ENCODE peak calls at places on chromosome 14, in four cellular contexts. T is astrocyte of the spinal cord, U is brain microvascular endothelial cell, E is fibroblast of pulmonary artery. K is an unnamed sample.

GRCh38 chr14:45085004-45085403 is 1.1 kb downstream of the PRPF39 start:
- DNase-seq in U (no peak), E (peak), T (peak), K (no peak)

GRCh38 chr14:69643430-69644200 is 32.2 kb downstream of the SUSD6 start:
- DNase-seq in U (peak), E (peak), T (peak), K (no peak)

GRCh38 chr14:94455928-94456327 is 3.3 kb upstream of the SERPINA11 start:
- DNase-seq in U (no peak), T (no peak), E (no peak), K (no peak)

GRCh38 chr14:86540636-86541247 is 1010.8 kb downstream of the FLRT2 start:
- DNase-seq in U (no peak), E (no peak), T (no peak), K (no peak)

GRCh38 chr14:65993103-65993502 is 493.1 kb upstream of the CCDC196 start:
- DNase-seq in T (no peak), U (no peak), E (no peak), K (no peak)

GRCh38 chr14:105419305-105420091 is at the start of gene MTA1:
- DNase-seq in T (no peak), E (no peak), U (no peak), K (no peak)

GRCh38 chr14:95514131-95515079 is 2.0 kb downstream of the SYNE3 start:
- DNase-seq in T (no peak), E (no peak), U (no peak), K (no peak)

GRCh38 chr14:79136437-79137430 is 966.6 kb downstream of the NRXN3 start:
- DNase-seq in T (peak), U (no peak), E (no peak), K (no peak)

GRCh38 chr14:22900088-22900799 is 17.2 kb downstream of the REM2 start:
- DNase-seq in T (peak), U (peak), E (peak), K (no peak)

GRCh38 chr14:95174184-95174804 is 17.0 kb upstream of the DICER1 start:
- DNase-seq in E (peak), U (no peak), T (peak), K (no peak)

GRCh38 chr14:71355324-71356201 is 448.3 kb downstream of the PCNX1 start:
- DNase-seq in U (no peak), E (peak), T (peak), K (peak)

DNA sequence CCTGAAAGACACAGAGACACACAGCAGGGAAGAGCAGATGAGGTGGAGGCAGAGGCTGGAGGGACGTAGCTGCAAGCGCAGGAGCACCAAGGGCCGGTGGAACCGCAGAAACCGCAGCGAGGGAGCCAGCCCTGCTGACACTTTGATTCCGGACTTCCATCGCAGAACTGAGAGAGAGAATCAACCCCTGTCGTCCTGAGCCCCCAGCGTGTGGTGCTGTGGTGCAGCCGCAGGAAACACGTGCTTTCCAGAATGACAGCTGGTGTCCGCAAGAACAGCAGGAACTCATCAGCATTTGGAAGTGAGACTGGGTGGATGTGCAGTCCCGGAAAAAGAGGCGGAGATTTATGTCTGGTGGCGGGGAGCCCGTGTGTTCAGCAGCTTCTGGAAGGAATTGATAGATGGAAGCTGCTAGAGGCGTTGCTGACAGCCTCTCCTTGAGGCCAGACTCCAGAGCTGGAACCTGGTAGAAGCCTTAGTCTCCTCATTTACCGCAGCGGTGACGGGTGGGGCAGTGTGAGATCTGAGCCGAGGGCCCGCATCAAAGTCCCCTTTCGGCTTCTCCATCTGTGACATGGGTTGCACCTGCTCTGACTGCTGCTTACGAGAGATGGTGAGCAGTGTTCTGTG is 21.9 kb upstream of the KLC1 start:
- DNase-seq in E (peak), T (peak), U (peak), K (peak)
- TF ChIP-seq CTCF in E (peak), T (peak), U (peak), K (peak)

DNA sequence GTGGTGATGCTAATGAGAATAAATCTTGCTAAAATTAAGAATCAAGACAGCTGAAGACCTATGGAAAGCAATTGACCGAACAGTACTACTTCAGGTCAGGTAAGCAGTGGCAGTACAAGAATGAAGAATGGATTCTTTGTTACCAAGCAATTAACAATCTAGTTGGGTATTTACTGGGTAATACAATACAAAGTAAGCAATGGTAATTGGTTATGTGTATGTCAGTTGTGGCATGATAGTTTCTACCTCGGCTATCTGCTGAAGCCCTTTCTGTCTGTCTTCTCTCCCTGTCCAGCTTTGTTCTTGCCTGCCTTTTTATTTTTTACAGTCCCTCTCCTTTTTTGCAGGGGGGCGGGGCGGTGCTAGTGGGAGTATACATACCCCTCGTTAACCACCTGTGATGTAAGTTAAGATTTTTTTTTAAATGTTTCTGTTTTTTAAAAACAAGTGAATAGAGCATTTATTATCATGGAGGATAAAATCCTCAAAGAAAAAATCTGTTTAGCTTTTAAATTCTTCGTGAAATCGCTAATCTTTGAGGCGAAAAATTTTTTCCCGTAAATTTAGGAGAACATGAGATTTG is 75.9 kb downstream of the RCOR1 start:
- DNase-seq in T (no peak), U (no peak), E (no peak), K (no peak)
- H3K4me3 ChIP-seq in T (no peak), U (no peak), E (no peak), K (no peak)

GRCh38 chr14:92880851-92881250 is 42.1 kb upstream of the CHGA start:
- DNase-seq in T (peak), E (peak), U (peak), K (no peak)
- TF ChIP-seq CTCF in T (peak), E (peak), U (peak), K (no peak)

GRCh38 chr14:88618476-88618875 is 55.6 kb downstream of the ZC3H14 start:
- DNase-seq in E (no peak), T (no peak), U (no peak), K (no peak)
- H3K4me3 ChIP-seq in E (no peak), T (no peak), U (no peak), K (no peak)

GRCh38 chr14:89188492-89188891 is 228.5 kb downstream of the FOXN3 start:
- DNase-seq in U (no peak), T (no peak), E (no peak), K (no peak)

GRCh38 chr14:89186850-89187376 is 230.1 kb downstream of the FOXN3 start:
- DNase-seq in T (no peak), E (peak), U (no peak), K (no peak)

GRCh38 chr14:89184952-89185351 is 232.1 kb downstream of the FOXN3 start:
- DNase-seq in E (no peak), T (no peak), U (no peak), K (no peak)

GRCh38 chr14:89187501-89187900 is 229.5 kb downstream of the FOXN3 start:
- DNase-seq in E (no peak), T (no peak), U (no peak), K (no peak)

GRCh38 chr14:89185919-89186849 is 230.8 kb downstream of the FOXN3 start:
- DNase-seq in U (peak), T (peak), E (peak), K (no peak)
- TF ChIP-seq CTCF in U (no peak), T (no peak), E (no peak), K (no peak)

GRCh38 chr14:33938131-33938949 is 12.5 kb downstream of the EGLN3 start:
- DNase-seq in E (peak), U (no peak), T (no peak), K (no peak)
- H3K4me3 ChIP-seq in E (no peak), U (no peak), T (no peak), K (no peak)

GRCh38 chr14:63890553-63890952 is 37.7 kb downstream of the SYNE2 start:
- DNase-seq in E (no peak), T (no peak), U (no peak), K (no peak)
- TF ChIP-seq CTCF in E (no peak), T (no peak), U (no peak), K (no peak)

DNA sequence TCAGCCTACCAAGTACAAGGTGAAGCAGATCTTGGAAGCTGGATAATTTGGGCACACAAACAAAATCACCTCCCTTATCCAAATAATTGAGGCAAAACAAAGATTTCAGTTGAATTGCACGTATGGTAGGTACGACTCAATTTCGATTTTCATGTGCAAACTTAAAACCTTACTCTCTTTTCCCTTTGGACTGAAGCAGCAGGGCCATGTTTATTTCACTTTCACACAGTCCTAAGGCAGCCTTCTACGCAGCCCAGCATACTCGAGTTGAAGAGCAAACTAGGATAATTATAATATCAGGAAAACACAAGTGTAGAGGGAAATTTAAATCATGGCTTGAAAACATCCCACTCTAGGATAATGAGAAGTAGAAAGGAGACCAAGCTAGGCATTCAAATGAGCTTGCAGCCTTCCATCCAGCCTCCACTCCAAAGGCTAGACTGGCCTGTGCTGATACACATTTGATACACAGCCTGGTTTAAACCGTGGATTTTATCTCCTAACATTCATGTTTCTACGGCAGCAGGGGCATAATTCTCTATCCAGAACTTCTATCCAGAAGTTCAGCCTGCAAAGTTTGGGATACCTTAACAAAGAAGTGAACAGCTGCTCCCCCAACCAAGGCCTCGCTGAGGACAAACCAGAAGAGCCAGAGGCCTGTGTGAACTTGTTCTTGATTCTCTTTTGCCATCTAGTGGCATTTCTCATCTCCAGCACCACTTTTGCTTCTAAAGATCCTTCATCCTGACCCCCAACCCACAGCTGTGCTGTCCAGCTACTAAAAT is 2.4 kb upstream of the RNASE7 start:
- DNase-seq in T (peak), U (peak), E (peak), K (peak)
- H3K4me3 ChIP-seq in T (no peak), U (no peak), E (no peak), K (no peak)